ENCODE peak calls at places on chromosome 2, in four cellular contexts. S is PC-3, Z is cardiac muscle cell, E is brain microvascular endothelial cell. D is an unnamed sample.

GRCh38 chr2:132884692-132885091 is 214.7 kb upstream of the LYPD1 start:
- DNase-seq in S (no peak), Z (no peak), E (no peak), D (no peak)

GRCh38 chr2:218343591-218343990 is 13.1 kb upstream of the CATIP start:
- DNase-seq in S (no peak), Z (no peak), E (peak), D (peak)

GRCh38 chr2:215528555-215528954 is 92.7 kb upstream of the FN1 start:
- DNase-seq in S (peak), Z (no peak), E (peak), D (peak)

GRCh38 chr2:222708274-222708710 is 36.8 kb downstream of the MOGAT1 start:
- DNase-seq in S (peak), Z (peak), E (peak), D (peak)

GRCh38 chr2:134411279-134411827 is 157.5 kb downstream of the MGAT5 start:
- DNase-seq in S (no peak), Z (peak), E (no peak), D (no peak)

GRCh38 chr2:172148246-172148645 is 45.5 kb upstream of the DLX2 start:
- DNase-seq in S (no peak), Z (no peak), E (no peak), D (peak)

GRCh38 chr2:16617282-16618266 is 48.1 kb downstream of the CYRIA start:
- DNase-seq in S (no peak), Z (peak), E (peak), D (peak)

GRCh38 chr2:89818873-89819272 is 1127.4 kb downstream of the RPIA start:
- DNase-seq in S (no peak), Z (no peak), E (no peak), D (no peak)

GRCh38 chr2:101119431-101119830 is 31.8 kb downstream of the TBC1D8 start:
- DNase-seq in S (peak), Z (no peak), E (no peak), D (peak)

GRCh38 chr2:112824701-112825099 is 11.9 kb downstream of the IL1B start:
- DNase-seq in S (no peak), Z (no peak), E (no peak), D (no peak)

GRCh38 chr2:170711774-170712652 is 3.1 kb upstream of the SP5 start:
- DNase-seq in S (no peak), Z (peak), E (no peak), D (no peak)

GRCh38 chr2:121363632-121364420 is 78.8 kb upstream of the TFCP2L1 start:
- DNase-seq in S (peak), Z (no peak), E (peak), D (peak)

GRCh38 chr2:200635251-200635650 is 49.4 kb downstream of the AOX1 start:
- DNase-seq in S (no peak), Z (no peak), E (no peak), D (peak)

GRCh38 chr2:146239392-146240135 is 1605.3 kb upstream of the ACVR2A start:
- DNase-seq in S (no peak), Z (no peak), E (peak), D (peak)

GRCh38 chr2:37061312-37061711 is 22.9 kb downstream of the HEATR5B start:
- DNase-seq in S (no peak), Z (no peak), E (no peak), D (no peak)

GRCh38 chr2:15624903-15625302 is 33.2 kb downstream of the DDX1 start:
- DNase-seq in S (no peak), Z (no peak), E (no peak), D (no peak)

GRCh38 chr2:12236136-12236834 is 480.5 kb upstream of the TRIB2 start:
- DNase-seq in S (no peak), Z (no peak), E (peak), D (peak)

GRCh38 chr2:1823187-1824169 is 79.2 kb upstream of the PXDN start:
- DNase-seq in S (no peak), Z (peak), E (no peak), D (no peak)

GRCh38 chr2:10267036-10267435 is 35.7 kb upstream of the HPCAL1 start:
- DNase-seq in S (no peak), Z (no peak), E (no peak), D (no peak)

GRCh38 chr2:201633862-201634261 is 9.4 kb downstream of the TMEM237 start:
- DNase-seq in S (no peak), Z (no peak), E (no peak), D (no peak)

GRCh38 chr2:102114290-102114721 is 28.2 kb upstream of the IL1R1 start:
- DNase-seq in S (no peak), Z (no peak), E (peak), D (peak)

GRCh38 chr2:129888896-129889295 is 90.6 kb upstream of the RAB6C start:
- DNase-seq in S (no peak), Z (no peak), E (peak), D (peak)

GRCh38 chr2:9696731-9697130 is 65.9 kb upstream of the YWHAQ start:
- DNase-seq in S (no peak), Z (no peak), E (no peak), D (no peak)

GRCh38 chr2:203894262-203894661 is 26.7 kb downstream of the CTLA4 start:
- DNase-seq in S (no peak), Z (no peak), E (no peak), D (no peak)

GRCh38 chr2:201220102-201220570 is 37.2 kb downstream of the CASP10 start:
- DNase-seq in S (no peak), Z (peak), E (no peak), D (no peak)

GRCh38 chr2:26997394-26997793 is 27.0 kb downstream of the MAPRE3 start:
- DNase-seq in S (no peak), Z (no peak), E (no peak), D (no peak)

GRCh38 chr2:120620025-120620793 is 115.5 kb upstream of the GLI2 start:
- DNase-seq in S (peak), Z (no peak), E (no peak), D (peak)

GRCh38 chr2:234444888-234445287 is 52.0 kb downstream of the ARL4C start:
- DNase-seq in S (no peak), Z (no peak), E (peak), D (peak)

GRCh38 chr2:18703555-18703954 is 114.2 kb upstream of the NT5C1B start:
- DNase-seq in S (no peak), Z (peak), E (no peak), D (peak)

GRCh38 chr2:74297950-74298349 is 45.3 kb downstream of the SLC4A5 start:
- DNase-seq in S (no peak), Z (no peak), E (no peak), D (no peak)

DNA sequence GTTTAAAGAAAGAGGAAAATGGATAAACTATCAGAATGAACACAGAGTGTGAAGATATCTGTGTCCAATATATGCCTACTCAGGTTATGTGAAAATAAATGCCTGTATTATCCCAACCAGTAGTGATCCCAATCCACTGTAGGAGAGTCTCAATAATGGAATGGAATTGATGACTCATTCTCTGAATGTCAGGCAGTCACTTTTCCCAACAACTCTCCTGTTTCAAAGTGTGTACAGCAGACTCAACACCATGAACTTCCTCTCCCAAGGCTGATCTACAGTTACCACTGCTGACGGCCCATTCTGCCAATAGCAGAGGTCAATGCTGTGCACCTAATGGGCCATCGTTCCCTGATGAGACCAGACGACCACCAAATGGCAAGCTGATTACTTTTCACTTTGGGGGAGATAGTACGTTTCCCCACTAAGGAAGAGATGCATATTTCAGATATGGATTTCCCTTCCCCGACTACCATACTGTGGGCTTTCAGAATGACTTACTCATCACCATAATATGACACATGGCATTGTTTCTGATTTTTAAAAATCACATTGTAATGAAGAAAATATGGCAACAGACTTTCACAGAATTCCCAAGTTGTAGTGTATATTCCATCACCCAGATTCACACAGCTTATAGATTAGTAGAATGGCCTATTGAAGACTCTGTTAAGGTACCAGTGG is 601.7 kb upstream of the VRK2 start:
- DNase-seq in S (no peak), Z (no peak), E (no peak), D (peak)
- TF ChIP-seq CTCF in S (no peak), Z (no peak), E (no peak), D (no peak)

GRCh38 chr2:173653427-173653795 is 298.7 kb downstream of the CDCA7 start:
- DNase-seq in S (peak), Z (no peak), E (no peak), D (no peak)

GRCh38 chr2:173654896-173655265 is 300.2 kb downstream of the CDCA7 start:
- DNase-seq in S (no peak), Z (no peak), E (no peak), D (no peak)

GRCh38 chr2:173656086-173656485 is 301.4 kb downstream of the CDCA7 start:
- DNase-seq in S (peak), Z (no peak), E (no peak), D (no peak)

GRCh38 chr2:173652731-173653426 is 298.2 kb downstream of the CDCA7 start:
- DNase-seq in S (peak), Z (no peak), E (peak), D (peak)

GRCh38 chr2:173654146-173654895 is 299.6 kb downstream of the CDCA7 start:
- DNase-seq in S (no peak), Z (no peak), E (no peak), D (no peak)
- H3K4me3 ChIP-seq in S (no peak), Z (no peak), E (no peak), D (no peak)

GRCh38 chr2:118496467-118496866 is 351.0 kb downstream of the EN1 start:
- DNase-seq in S (no peak), Z (no peak), E (no peak), D (no peak)
- TF ChIP-seq CTCF in S (no peak), Z (no peak), E (no peak), D (no peak)

GRCh38 chr2:239267411-239267941 is 133.3 kb downstream of the HDAC4 start:
- DNase-seq in S (peak), Z (no peak), E (peak), D (peak)
- H3K4me3 ChIP-seq in S (no peak), Z (no peak), E (no peak), D (no peak)

GRCh38 chr2:42809876-42810125 is 17.4 kb upstream of the HAAO start:
- DNase-seq in S (peak), Z (peak), E (peak), D (no peak)
- TF ChIP-seq CTCF in S (no peak), Z (no peak), E (no peak), D (no peak)

GRCh38 chr2:127386764-127387654 is 766 bp downstream of the MAP3K2 start:
- DNase-seq in S (peak), Z (peak), E (peak), D (peak)
- H3K4me3 ChIP-seq in S (peak), Z (peak), E (peak), D (peak)

GRCh38 chr2:209648714-209649113 is 122.9 kb upstream of the UNC80 start:
- DNase-seq in S (peak), Z (no peak), E (peak), D (peak)

DNA sequence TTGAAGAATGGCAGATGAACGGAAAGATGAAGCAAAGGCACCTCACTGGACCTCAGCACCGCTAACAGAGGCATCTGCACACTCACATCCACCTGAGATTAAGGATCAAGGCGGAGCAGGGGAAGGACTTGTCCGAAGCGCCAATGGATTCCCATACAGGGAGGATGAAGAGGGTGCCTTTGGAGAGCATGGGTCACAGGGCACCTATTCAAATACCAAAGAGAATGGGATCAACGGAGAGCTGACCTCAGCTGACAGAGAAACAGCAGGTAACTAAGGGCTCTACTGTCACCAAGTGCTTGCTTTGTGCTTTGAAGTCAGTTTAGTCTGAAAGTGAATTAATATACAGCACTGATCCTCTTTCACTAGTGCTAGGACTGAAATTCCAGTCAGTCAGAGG is 118.5 kb upstream of the UNC80 start:
- DNase-seq in S (no peak), Z (no peak), E (no peak), D (no peak)
- TF ChIP-seq CTCF in S (no peak), Z (no peak), E (no peak), D (no peak)

GRCh38 chr2:240556553-240557100 is 1.2 kb downstream of the ANKMY1 start:
- DNase-seq in S (peak), Z (peak), E (peak), D (peak)

GRCh38 chr2:240555541-240556250 is 2.1 kb downstream of the ANKMY1 start:
- DNase-seq in S (no peak), Z (no peak), E (no peak), D (no peak)

GRCh38 chr2:240558229-240558885 is 569 bp upstream of the ANKMY1 start:
- DNase-seq in S (no peak), Z (no peak), E (no peak), D (no peak)

GRCh38 chr2:240557808-240558207 is at the start of gene ANKMY1:
- DNase-seq in S (peak), Z (peak), E (peak), D (peak)

GRCh38 chr2:240557101-240557751 is 562 bp downstream of the ANKMY1 start:
- DNase-seq in S (no peak), Z (no peak), E (no peak), D (no peak)
- H3K4me3 ChIP-seq in S (peak), Z (peak), E (peak), D (peak)